ENCODE peak calls at places on chromosomes 1 and 21, in seven cellular contexts. D is memory B cell; H is LoVo; K is AML-193; M is AG20443; C is activated CD4-positive, alpha-beta T cell treated with anti-CD3 and anti-CD28 coated beads, Interleukin-2, amount 10 ng/mL, durations not matched to agents 7 days and 5 days; Y is upper lobe of right lung. B is an unnamed sample.

GRCh38 chr1:912740-913301 is 10.9 kb upstream of the SAMD11 start:
- DNase-seq in D (no peak), H (no peak), K (no peak), M (peak), C (no peak), Y (peak), B (no peak)

GRCh38 chr21:45361033-45361997 is 43.6 kb upstream of the COL18A1 start:
- DNase-seq in D (no peak), H (no peak), K (no peak), M (no peak), C (no peak), Y (no peak), B (no peak)

GRCh38 chr1:180211860-180212229 is 18.2 kb upstream of the LHX4 start:
- DNase-seq in D (no peak), H (no peak), K (no peak), M (no peak), C (no peak), Y (no peak), B (no peak)

GRCh38 chr1:29227511-29227910 is 3.2 kb downstream of the MECR start:
- DNase-seq in D (no peak), H (no peak), K (no peak), M (no peak), C (no peak), Y (no peak), B (no peak)

GRCh38 chr1:246798107-246798506 is 73.9 kb downstream of the SCCPDH start:
- DNase-seq in D (no peak), H (no peak), K (no peak), M (no peak), C (no peak), Y (no peak), B (no peak)

GRCh38 chr1:226100436-226101347 is 38.2 kb downstream of the H3-3A start:
- DNase-seq in D (no peak), H (no peak), K (no peak), M (peak), C (peak), Y (peak), B (no peak)

GRCh38 chr1:230801441-230801840 is 54.3 kb downstream of the CAPN9 start:
- DNase-seq in D (no peak), H (no peak), K (no peak), M (no peak), C (no peak), Y (no peak), B (no peak)

GRCh38 chr1:174912243-174912642 is 87.5 kb upstream of the CACYBP start:
- DNase-seq in D (no peak), H (no peak), K (no peak), M (no peak), C (no peak), Y (no peak), B (no peak)

GRCh38 chr1:201790261-201790660 is 38.7 kb upstream of the IPO9 start:
- DNase-seq in D (no peak), H (no peak), K (no peak), M (peak), C (no peak), Y (no peak), B (no peak)

GRCh38 chr1:180156631-180157091 is 2.0 kb downstream of the QSOX1 start:
- DNase-seq in D (no peak), H (no peak), K (no peak), M (peak), C (no peak), Y (no peak), B (no peak)

GRCh38 chr1:21911205-21912001 is 25.7 kb downstream of the HSPG2 start:
- DNase-seq in D (no peak), H (no peak), K (no peak), M (peak), C (no peak), Y (no peak), B (no peak)

GRCh38 chr1:47676311-47677054 is 238.6 kb downstream of the FOXD2 start:
- DNase-seq in D (no peak), H (no peak), K (no peak), M (no peak), C (no peak), Y (peak), B (no peak)

GRCh38 chr1:155913969-155914757 is 3.0 kb upstream of the RIT1 start:
- DNase-seq in D (no peak), H (no peak), K (no peak), M (peak), C (no peak), Y (no peak), B (no peak)

GRCh38 chr1:154720328-154721301 is 112.6 kb upstream of the ADAR start:
- DNase-seq in D (no peak), H (no peak), K (peak), M (no peak), C (no peak), Y (no peak), B (no peak)

GRCh38 chr1:201261771-201262547 is 21.3 kb upstream of the PKP1 start:
- DNase-seq in D (no peak), H (no peak), K (no peak), M (peak), C (no peak), Y (no peak), B (no peak)

GRCh38 chr1:25858906-25859789 is at the start of gene AUNIP:
- DNase-seq in D (peak), H (peak), K (peak), M (peak), C (peak), Y (peak), B (peak)

GRCh38 chr1:116151739-116152576 is 40.8 kb downstream of the MAB21L3 start:
- DNase-seq in D (peak), H (peak), K (peak), M (peak), C (peak), Y (peak), B (peak)

GRCh38 chr1:192702212-192702993 is 66.5 kb downstream of the RGS13 start:
- DNase-seq in D (no peak), H (peak), K (peak), M (peak), C (no peak), Y (no peak), B (no peak)

GRCh38 chr1:200359610-200360163 is 50.1 kb downstream of the ZNF281 start:
- DNase-seq in D (no peak), H (no peak), K (peak), M (no peak), C (no peak), Y (no peak), B (no peak)

GRCh38 chr1:234600418-234601216 is 9.4 kb downstream of the IRF2BP2 start:
- DNase-seq in D (no peak), H (peak), K (no peak), M (no peak), C (peak), Y (no peak), B (no peak)

GRCh38 chr1:161226320-161226711 is 456 bp downstream of the TOMM40L start:
- DNase-seq in D (no peak), H (no peak), K (no peak), M (no peak), C (no peak), Y (no peak), B (no peak)

GRCh38 chr1:65393345-65393744 is 27.1 kb upstream of the LEPR start:
- DNase-seq in D (no peak), H (no peak), K (no peak), M (peak), C (peak), Y (no peak), B (peak)

GRCh38 chr1:164786980-164787833 is 228.2 kb downstream of the PBX1 start:
- DNase-seq in D (peak), H (peak), K (peak), M (peak), C (peak), Y (peak), B (peak)

GRCh38 chr1:214660900-214661299 is 57.9 kb downstream of the CENPF start:
- DNase-seq in D (no peak), H (no peak), K (no peak), M (peak), C (peak), Y (no peak), B (no peak)

GRCh38 chr1:164561007-164561406 is 2.0 kb downstream of the PBX1 start:
- DNase-seq in D (no peak), H (no peak), K (no peak), M (no peak), C (no peak), Y (no peak), B (no peak)

GRCh38 chr1:59641861-59642260 is 172.9 kb upstream of the HOOK1 start:
- DNase-seq in D (no peak), H (no peak), K (no peak), M (no peak), C (no peak), Y (no peak), B (no peak)

GRCh38 chr1:8182034-8182761 is 135.7 kb upstream of the SLC45A1 start:
- DNase-seq in D (no peak), H (peak), K (no peak), M (no peak), C (peak), Y (no peak), B (peak)

GRCh38 chr1:234478481-234479309 is at the start of gene TARBP1:
- DNase-seq in D (peak), H (peak), K (peak), M (peak), C (peak), Y (peak), B (peak)

GRCh38 chr1:115829947-115830346 is 11.0 kb downstream of the NHLH2 start:
- DNase-seq in D (no peak), H (no peak), K (no peak), M (no peak), C (no peak), Y (no peak), B (no peak)

GRCh38 chr1:31576201-31576669 is at the start of gene TINAGL1:
- DNase-seq in D (no peak), H (peak), K (no peak), M (peak), C (peak), Y (peak), B (no peak)

GRCh38 chr1:225871374-225872074 is 10.7 kb downstream of the TMEM63A start:
- DNase-seq in D (no peak), H (no peak), K (no peak), M (no peak), C (no peak), Y (no peak), B (no peak)

GRCh38 chr1:208234721-208235120 is 9.5 kb downstream of the PLXNA2 start:
- DNase-seq in D (no peak), H (no peak), K (no peak), M (no peak), C (no peak), Y (no peak), B (no peak)

GRCh38 chr1:109769335-109770078 is 5.8 kb upstream of the EPS8L3 start:
- DNase-seq in D (no peak), H (no peak), K (no peak), M (peak), C (no peak), Y (peak), B (no peak)

GRCh38 chr1:112581530-112582192 is 37.3 kb downstream of the ST7L start:
- DNase-seq in D (no peak), H (no peak), K (no peak), M (no peak), C (no peak), Y (no peak), B (no peak)

GRCh38 chr21:45060089-45060488 is 14.3 kb upstream of the ADARB1 start:
- DNase-seq in D (no peak), H (no peak), K (no peak), M (no peak), C (no peak), Y (no peak), B (no peak)

GRCh38 chr1:44012941-44013609 is 18.2 kb downstream of the SLC6A9 start:
- DNase-seq in D (no peak), H (no peak), K (no peak), M (no peak), C (no peak), Y (no peak), B (no peak)

GRCh38 chr1:32647308-32648134 is 2.8 kb downstream of the ZBTB8OS start:
- DNase-seq in D (no peak), H (no peak), K (no peak), M (no peak), C (no peak), Y (no peak), B (no peak)

GRCh38 chr1:168469690-168470089 is 74.1 kb downstream of the XCL2 start:
- DNase-seq in D (no peak), H (peak), K (peak), M (peak), C (peak), Y (no peak), B (no peak)